ENCODE peak calls at places on chromosomes 16 and 17, in four cellular contexts. B, K, Z and I are unnamed samples.

GRCh38 chr17:78252701-78253635 is 21.5 kb downstream of the TMEM235 start:
- DNase-seq in B (no peak), K (no peak), Z (no peak), I (peak)

GRCh38 chr17:81097134-81097942 is 62.4 kb downstream of the BAIAP2 start:
- DNase-seq in B (peak), K (no peak), Z (peak), I (peak)

GRCh38 chr17:7610641-7611040 is 4.1 kb downstream of the FXR2 start:
- DNase-seq in B (no peak), K (no peak), Z (no peak), I (no peak)

GRCh38 chr17:1573932-1574696 is 11.5 kb upstream of the PITPNA start:
- DNase-seq in B (peak), K (peak), Z (peak), I (peak)

GRCh38 chr17:17254026-17254425 is 17.1 kb upstream of the FLCN start:
- DNase-seq in B (no peak), K (no peak), Z (no peak), I (no peak)

GRCh38 chr16:23333034-23333579 is 31.0 kb downstream of the SCNN1B start:
- DNase-seq in B (no peak), K (no peak), Z (no peak), I (no peak)

GRCh38 chr17:4899341-4900230 is at the start of gene C17orf107:
- DNase-seq in B (peak), K (peak), Z (peak), I (peak)

GRCh38 chr17:29157310-29157709 is 22.9 kb downstream of the MYO18A start:
- DNase-seq in B (no peak), K (no peak), Z (no peak), I (no peak)

GRCh38 chr17:75814900-75815373 is 29.3 kb downstream of the UNC13D start:
- DNase-seq in B (no peak), K (no peak), Z (no peak), I (no peak)

GRCh38 chr17:69906306-69906705 is 168.7 kb upstream of the KCNJ16 start:
- DNase-seq in B (no peak), K (no peak), Z (no peak), I (no peak)

GRCh38 chr17:3475812-3476686 is at the start of gene ASPA:
- DNase-seq in B (peak), K (no peak), Z (no peak), I (no peak)

GRCh38 chr16:9092282-9092962 is 978 bp downstream of the HAPSTR1 start:
- DNase-seq in B (peak), K (peak), Z (peak), I (peak)

GRCh38 chr17:39628655-39629493 is 2.1 kb downstream of the PPP1R1B start:
- DNase-seq in B (no peak), K (no peak), Z (no peak), I (no peak)

GRCh38 chr16:66300501-66300900 is 66.0 kb upstream of the CDH5 start:
- DNase-seq in B (no peak), K (no peak), Z (no peak), I (no peak)

GRCh38 chr16:49179714-49180330 is 101.8 kb downstream of the CBLN1 start:
- DNase-seq in B (no peak), K (no peak), Z (no peak), I (no peak)

GRCh38 chr16:50634090-50634489 is 47.0 kb downstream of the SNX20 start:
- DNase-seq in B (no peak), K (no peak), Z (no peak), I (no peak)

GRCh38 chr16:69324013-69324531 is 6.3 kb downstream of the PDF start:
- DNase-seq in B (no peak), K (no peak), Z (no peak), I (no peak)

GRCh38 chr17:37239690-37240344 is 136.0 kb upstream of the C17orf78 start:
- DNase-seq in B (peak), K (no peak), Z (no peak), I (peak)

GRCh38 chr17:7982666-7983065 is 19.7 kb upstream of the GUCY2D start:
- DNase-seq in B (peak), K (no peak), Z (no peak), I (no peak)

GRCh38 chr17:50139950-50140885 is 10.3 kb upstream of the SAMD14 start:
- DNase-seq in B (peak), K (peak), Z (peak), I (peak)

GRCh38 chr17:65785109-65785508 is 223.7 kb upstream of the AXIN2 start:
- DNase-seq in B (peak), K (no peak), Z (no peak), I (no peak)